ENCODE peak calls at places on chromosomes 16 and 17, in eight cellular contexts. M, X, I, G, Q, F, W and P are unnamed samples.

GRCh38 chr17:49590874-49591273 is 15.2 kb downstream of the NXPH3 start:
- DNase-seq in M (no peak), X (no peak), I (no peak), G (no peak), Q (no peak), F (no peak), W (no peak), P (no peak)

GRCh38 chr17:81002409-81003361 is 11.0 kb downstream of the CHMP6 start:
- DNase-seq in M (peak), X (no peak), I (peak), G (peak), Q (peak), F (no peak), W (no peak), P (no peak)

GRCh38 chr17:2690165-2691068 is 21.1 kb downstream of the CLUH start:
- DNase-seq in M (no peak), X (no peak), I (no peak), G (no peak), Q (no peak), F (no peak), W (no peak), P (no peak)

GRCh38 chr17:987931-988330 is 8.4 kb upstream of the NXN start:
- DNase-seq in M (no peak), X (no peak), I (no peak), G (no peak), Q (no peak), F (no peak), W (no peak), P (no peak)

GRCh38 chr16:35414139-35414538 is 1954.7 kb downstream of the TP53TG3F start:
- DNase-seq in M (no peak), X (no peak), I (no peak), G (no peak), Q (no peak), F (no peak), W (no peak), P (no peak)

GRCh38 chr16:57962756-57963155 is 8.2 kb downstream of the CNGB1 start:
- DNase-seq in M (no peak), X (no peak), I (no peak), G (no peak), Q (no peak), F (no peak), W (no peak), P (no peak)

GRCh38 chr16:76386784-76387183 is 109.6 kb downstream of the CNTNAP4 start:
- DNase-seq in M (no peak), X (no peak), I (no peak), G (no peak), Q (peak), F (no peak), W (no peak), P (no peak)

GRCh38 chr17:50675627-50676026 is 32.1 kb downstream of the ANKRD40 start:
- DNase-seq in M (no peak), X (no peak), I (no peak), G (no peak), Q (no peak), F (no peak), W (no peak), P (no peak)

GRCh38 chr17:32609085-32609484 is 122.3 kb downstream of the CDK5R1 start:
- DNase-seq in M (no peak), X (no peak), I (peak), G (peak), Q (peak), F (peak), W (peak), P (peak)

GRCh38 chr17:32266389-32267269 is 997 bp downstream of the RHBDL3 start:
- DNase-seq in M (no peak), X (no peak), I (no peak), G (peak), Q (peak), F (no peak), W (peak), P (no peak)

GRCh38 chr16:11668590-11669379 is 530 bp downstream of the SNN start:
- DNase-seq in M (no peak), X (no peak), I (no peak), G (peak), Q (no peak), F (no peak), W (peak), P (peak)

GRCh38 chr17:60040843-60041242 is 37.9 kb downstream of the HEATR6 start:
- DNase-seq in M (no peak), X (no peak), I (no peak), G (no peak), Q (no peak), F (no peak), W (no peak), P (no peak)